ENCODE peak calls at places on chromosomes 2 and 18, in four cellular contexts. C is K562, K is HepG2, A is GM12878. I is an unnamed sample.

GRCh38 chr2:10405441-10405840 is 42.7 kb downstream of the ODC1 start:
- DNase-seq in C (no peak), K (no peak), A (no peak), I (no peak)

GRCh38 chr2:42238644-42239288 is 69.6 kb downstream of the EML4 start:
- DNase-seq in C (peak), K (peak), A (no peak), I (peak)

GRCh38 chr2:224412064-224412921 is 10.4 kb upstream of the FAM124B start:
- DNase-seq in C (no peak), K (no peak), A (no peak), I (no peak)

GRCh38 chr2:202043473-202043872 is 9.8 kb downstream of the FZD7 start:
- DNase-seq in C (no peak), K (no peak), A (no peak), I (no peak)

GRCh38 chr2:54871457-54872103 is 148.1 kb downstream of the EML6 start:
- DNase-seq in C (no peak), K (peak), A (no peak), I (no peak)

GRCh38 chr2:121285077-121285449 is at the start of gene TFCP2L1:
- DNase-seq in C (peak), K (no peak), A (no peak), I (peak)

GRCh38 chr2:124763611-124764010 is 738.5 kb downstream of the CNTNAP5 start:
- DNase-seq in C (no peak), K (no peak), A (no peak), I (no peak)

GRCh38 chr18:36411745-36412168 is 114.2 kb downstream of the FHOD3 start:
- DNase-seq in C (peak), K (peak), A (no peak), I (peak)

GRCh38 chr18:4068552-4069158 is 386.5 kb downstream of the DLGAP1 start:
- DNase-seq in C (peak), K (peak), A (peak), I (peak)

GRCh38 chr2:235026649-235027557 is 75.1 kb downstream of the SH3BP4 start:
- DNase-seq in C (no peak), K (no peak), A (no peak), I (no peak)

GRCh38 chr2:3741867-3742602 is 38.7 kb downstream of the DCDC2C start:
- DNase-seq in C (peak), K (no peak), A (no peak), I (no peak)

GRCh38 chr2:30332791-30333453 is 101.6 kb downstream of the LBH start:
- DNase-seq in C (no peak), K (no peak), A (no peak), I (no peak)

GRCh38 chr2:71506754-71507153 is 53.4 kb downstream of the DYSF start:
- DNase-seq in C (no peak), K (no peak), A (no peak), I (no peak)

GRCh38 chr2:46320141-46320567 is 22.9 kb downstream of the EPAS1 start:
- DNase-seq in C (no peak), K (no peak), A (no peak), I (no peak)

GRCh38 chr2:96202152-96202856 is 6.3 kb downstream of the STARD7 start:
- DNase-seq in C (no peak), K (no peak), A (no peak), I (no peak)

GRCh38 chr2:30072250-30072842 is 74.5 kb upstream of the YPEL5 start:
- DNase-seq in C (peak), K (peak), A (peak), I (peak)

GRCh38 chr2:62672601-62673000 is 32.9 kb upstream of the EHBP1 start:
- DNase-seq in C (no peak), K (peak), A (no peak), I (peak)

GRCh38 chr2:188969236-188970032 is 4.7 kb upstream of the COL3A1 start:
- DNase-seq in C (no peak), K (no peak), A (no peak), I (no peak)

GRCh38 chr18:23575309-23575651 is 11.0 kb downstream of the NPC1 start:
- DNase-seq in C (no peak), K (no peak), A (no peak), I (no peak)

GRCh38 chr18:22667616-22668422 is 250.1 kb upstream of the CTAGE1 start:
- DNase-seq in C (peak), K (no peak), A (peak), I (no peak)

GRCh38 chr2:31213883-31214637 is 3.3 kb downstream of the CAPN14 start:
- DNase-seq in C (no peak), K (no peak), A (no peak), I (no peak)

GRCh38 chr2:233643128-233643527 is 6.9 kb downstream of the UGT1A10 start:
- DNase-seq in C (peak), K (peak), A (no peak), I (peak)

GRCh38 chr2:43123486-43123885 is 102.9 kb downstream of the ZFP36L2 start:
- DNase-seq in C (no peak), K (no peak), A (no peak), I (no peak)

GRCh38 chr2:232385660-232386489 is 7.3 kb downstream of the ALPP start:
- DNase-seq in C (no peak), K (no peak), A (no peak), I (no peak)

GRCh38 chr2:220394433-220394832 is 767.0 kb downstream of the SLC4A3 start:
- DNase-seq in C (no peak), K (no peak), A (no peak), I (no peak)

GRCh38 chr18:56873441-56874140 is 222.4 kb downstream of the WDR7 start:
- DNase-seq in C (peak), K (peak), A (no peak), I (peak)

GRCh38 chr2:216596234-216596985 is 36.8 kb upstream of the IGFBP2 start:
- DNase-seq in C (no peak), K (no peak), A (no peak), I (no peak)

GRCh38 chr2:68811364-68811763 is 59.8 kb downstream of the BMP10 start:
- DNase-seq in C (no peak), K (no peak), A (no peak), I (no peak)

GRCh38 chr2:123493687-123494086 is 531.4 kb upstream of the CNTNAP5 start:
- DNase-seq in C (no peak), K (no peak), A (no peak), I (no peak)

DNA sequence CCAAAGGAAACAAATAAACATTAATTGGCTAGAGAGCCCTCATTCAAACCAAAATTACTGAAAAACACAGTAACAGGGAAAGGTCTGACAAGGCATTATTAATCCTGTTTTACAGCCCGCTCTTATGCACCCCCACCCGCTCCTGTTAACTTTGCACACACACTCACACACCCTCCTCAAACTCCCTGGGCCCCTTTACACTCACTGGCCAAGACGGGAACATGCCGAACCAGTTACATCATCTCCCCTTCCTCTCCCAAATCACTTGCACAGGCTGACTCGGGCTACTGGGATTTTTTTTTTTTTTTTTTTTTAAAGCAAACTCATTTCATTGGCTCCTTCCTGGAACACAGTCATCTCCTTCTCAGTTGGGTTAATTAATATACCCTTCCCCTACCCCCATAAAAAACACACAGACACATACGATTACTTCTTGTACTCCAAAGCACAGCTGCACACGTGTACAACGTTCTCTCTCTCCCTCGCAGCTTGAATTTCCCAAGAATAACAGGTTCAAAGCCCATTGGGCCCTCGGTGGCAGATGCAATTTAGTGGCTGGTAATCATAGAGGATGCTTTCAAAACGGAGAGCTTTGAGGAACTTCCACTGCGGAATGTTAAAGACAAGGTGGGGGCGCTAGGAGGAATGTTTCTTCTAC is 31.8 kb downstream of the KLF7 start:
- DNase-seq in C (no peak), K (no peak), A (no peak), I (no peak)
- TF ChIP-seq ETV6 in C (no peak), K (no peak), A (no peak), I (no peak)

DNA sequence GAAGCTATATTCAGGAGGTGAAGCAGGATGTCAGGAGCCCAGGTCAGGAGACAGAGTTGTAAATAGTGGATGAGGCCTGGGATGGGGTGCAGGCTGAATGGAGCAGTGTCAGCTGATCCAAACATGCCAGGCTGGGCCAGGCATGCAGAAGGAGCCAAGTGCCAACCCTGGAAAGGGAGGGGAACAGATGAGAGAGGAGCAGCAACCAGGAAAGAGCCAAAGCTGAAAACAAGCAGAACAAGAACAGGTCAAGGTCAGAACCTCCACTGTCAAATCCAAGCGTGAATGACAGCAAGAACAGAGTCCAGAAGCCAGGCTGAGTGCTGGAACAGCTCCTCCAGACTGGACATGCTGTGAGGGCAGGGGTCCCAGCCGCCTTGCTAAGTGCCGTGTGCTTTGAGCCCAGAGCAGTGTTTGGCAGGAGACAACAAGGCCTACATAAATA is 49.2 kb upstream of the PPP1CB start:
- DNase-seq in C (no peak), K (peak), A (no peak), I (no peak)
- TF ChIP-seq ETV6 in C (no peak), K (no peak), A (no peak), I (no peak)

GRCh38 chr18:58863539-58864145 is 1.0 kb upstream of the ZNF532 start:
- DNase-seq in C (no peak), K (no peak), A (no peak), I (peak)

GRCh38 chr18:58861853-58862252 is 2.8 kb upstream of the ZNF532 start:
- DNase-seq in C (no peak), K (no peak), A (no peak), I (no peak)

GRCh38 chr18:58861353-58861752 is 3.3 kb upstream of the ZNF532 start:
- DNase-seq in C (no peak), K (no peak), A (no peak), I (no peak)

GRCh38 chr18:58862851-58863538 is 1.7 kb upstream of the ZNF532 start:
- DNase-seq in C (no peak), K (no peak), A (no peak), I (no peak)

GRCh38 chr18:58862404-58862803 is 2.3 kb upstream of the ZNF532 start:
- DNase-seq in C (no peak), K (no peak), A (no peak), I (no peak)
- TF ChIP-seq ETV6 in C (no peak), K (no peak), A (no peak), I (no peak)

GRCh38 chr2:64857581-64858471 is 131.4 kb upstream of the SLC1A4 start:
- DNase-seq in C (no peak), K (no peak), A (no peak), I (no peak)
- TF ChIP-seq ETV6 in C (no peak), K (no peak), A (no peak), I (no peak)

GRCh38 chr2:25341753-25342371 is at the start of gene DNMT3A:
- DNase-seq in C (peak), K (no peak), A (no peak), I (peak)
- TF ChIP-seq ETV6 in C (no peak), K (no peak), A (no peak), I (no peak)

GRCh38 chr18:37588289-37588688 is 22.7 kb upstream of the CELF4 start:
- DNase-seq in C (no peak), K (no peak), A (no peak), I (no peak)
- TF ChIP-seq ETV6 in C (no peak), K (no peak), A (no peak), I (no peak)

DNA sequence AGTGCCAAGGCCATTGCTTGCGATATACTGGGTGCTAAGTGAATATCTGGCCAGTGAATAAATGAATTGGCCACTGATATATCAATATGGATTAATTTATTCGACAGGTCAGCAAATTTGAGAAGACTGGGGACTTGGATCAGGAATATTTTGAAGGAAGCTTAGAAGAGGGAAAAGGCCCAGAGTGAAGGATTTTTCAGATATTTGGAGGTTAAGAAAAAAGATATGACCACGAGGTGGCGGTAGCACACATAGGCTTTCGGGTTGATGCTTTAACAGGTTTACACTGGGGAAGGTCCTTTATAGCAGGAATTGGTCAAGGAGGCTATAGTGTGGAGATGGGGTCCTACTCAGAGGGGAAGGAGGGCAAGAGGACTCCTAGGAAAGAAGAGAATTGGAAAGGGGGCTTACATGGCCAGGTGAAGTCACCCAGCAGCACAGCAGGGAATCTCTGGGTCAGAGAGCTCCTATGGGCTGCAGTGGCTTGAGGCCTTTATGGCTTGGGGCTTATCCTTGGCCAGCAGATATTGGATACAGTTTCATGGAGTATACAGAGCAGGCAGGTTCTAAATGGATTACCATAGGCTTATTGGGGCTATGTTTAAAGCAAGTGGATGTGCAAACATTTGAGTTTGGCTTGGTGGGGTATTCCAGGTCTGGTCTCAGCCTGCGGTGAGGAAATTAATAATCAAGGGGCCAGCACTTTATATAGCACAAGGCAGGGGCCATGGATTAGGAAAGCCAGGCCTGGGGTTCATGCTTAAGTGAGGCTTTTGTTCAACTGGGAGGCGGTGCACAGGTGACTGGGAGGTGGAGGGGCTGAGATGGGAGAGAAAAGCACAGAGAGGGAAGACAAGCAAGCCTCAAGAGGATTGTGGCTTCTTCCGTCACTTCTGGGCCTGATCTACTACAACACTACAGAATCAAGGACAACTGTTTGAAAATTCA is 9.7 kb downstream of the IL1RN start:
- DNase-seq in C (peak), K (peak), A (no peak), I (peak)
- TF ChIP-seq ETV6 in C (no peak), K (no peak), A (no peak), I (no peak)